ENCODE peak calls at places on chromosomes 4 and X, in ten cellular contexts. S is endothelial cell of umbilical vein; B is activated naive CD4-positive, alpha-beta T cell treated with anti-CD3 and anti-CD28 coated beads, Interleukin-2, amount 50 U/mL, for 72 hours; H is NCI-H69; C is NCI-H1092; Z is T follicular helper cell; Y is DMS153; V is activated CD4-positive, alpha-beta T cell treated with anti-CD3 and anti-CD28 coated beads, Interleukin-2, amount 10 ng/mL, durations not matched to agents 7 days and 5 days; N is foreskin fibroblast; T is fibroblast of gingiva. X is an unnamed sample.

GRCh38 chr4:7637971-7638370 is 203.2 kb upstream of the PSAPL1 start:
- DNase-seq in S (no peak), B (no peak), H (no peak), C (no peak), Z (no peak), Y (no peak), V (no peak), N (no peak), T (no peak), X (no peak)

GRCh38 chr4:76950052-76950845 is 697 bp downstream of the SEPTIN11 start:
- DNase-seq in S (peak; percentile 45), B (peak; percentile 74), H (peak; percentile 73), C (peak; percentile 39), Z (peak; percentile 12), Y (no peak), V (peak; percentile 30), N (peak; percentile 33), T (peak; percentile 53), X (peak; percentile 83)

GRCh38 chrX:24243692-24244091 is 70.2 kb downstream of the SUPT20HL2 start:
- DNase-seq in S (no peak), B (no peak), H (no peak), C (no peak), Z (no peak), Y (no peak), V (no peak), N (no peak), T (peak; percentile 80), X (peak; percentile 4)

GRCh38 chrX:122440832-122441231 is 743.2 kb upstream of the GRIA3 start:
- DNase-seq in S (no peak), B (no peak), H (no peak), C (no peak), Z (no peak), Y (no peak), V (no peak), N (no peak), T (no peak), X (no peak)

GRCh38 chr4:88202443-88202842 is 44.0 kb upstream of the ABCG2 start:
- DNase-seq in S (no peak), B (no peak), H (no peak), C (no peak), Z (no peak), Y (no peak), V (no peak), N (no peak), T (no peak), X (no peak)

GRCh38 chr4:156884183-156884582 is 87.4 kb downstream of the PDGFC start:
- DNase-seq in S (no peak), B (no peak), H (no peak), C (no peak), Z (no peak), Y (no peak), V (no peak), N (no peak), T (no peak), X (no peak)

GRCh38 chr4:122703868-122704267 is 28.6 kb upstream of the BBS12 start:
- DNase-seq in S (no peak), B (no peak), H (no peak), C (no peak), Z (no peak), Y (no peak), V (no peak), N (no peak), T (no peak), X (no peak)

GRCh38 chrX:47581731-47582647 is at the start of gene TIMP1:
- DNase-seq in S (peak; percentile 90), B (peak; percentile 87), H (peak; percentile 92), C (no peak), Z (peak; percentile 59), Y (no peak), V (peak; percentile 82), N (peak; percentile 93), T (peak; percentile 90), X (peak; percentile 95)

GRCh38 chrX:108304210-108304609 is 134.0 kb downstream of the COL4A6 start:
- DNase-seq in S (peak; percentile 30), B (no peak), H (peak; percentile 64), C (peak; percentile 32), Z (no peak), Y (no peak), V (no peak), N (no peak), T (no peak), X (peak; percentile 42)

GRCh38 chr4:148030486-148030885 is 298.6 kb downstream of the ARHGAP10 start:
- DNase-seq in S (no peak), B (no peak), H (peak; percentile 4), C (no peak), Z (no peak), Y (no peak), V (no peak), N (no peak), T (peak; percentile 68), X (no peak)

GRCh38 chr4:74005528-74005927 is 7.1 kb upstream of the CXCL5 start:
- DNase-seq in S (peak; percentile 25), B (no peak), H (no peak), C (no peak), Z (no peak), Y (no peak), V (no peak), N (no peak), T (no peak), X (no peak)

GRCh38 chr4:38667005-38667771 is 3.2 kb downstream of the KLF3 start:
- DNase-seq in S (peak; percentile 99), B (peak; percentile 67), H (peak; percentile 93), C (peak; percentile 65), Z (peak; percentile 67), Y (peak; percentile 89), V (peak; percentile 62), N (peak; percentile 96), T (peak; percentile 93), X (peak; percentile 96)

GRCh38 chr4:82044141-82044993 is 329.4 kb downstream of the HNRNPD start:
- DNase-seq in S (no peak), B (no peak), H (peak; percentile 84), C (peak; percentile 55), Z (no peak), Y (peak; percentile 55), V (no peak), N (peak; percentile 2), T (peak; percentile 36), X (peak; percentile 93)

GRCh38 chrX:2697306-2697705 is 6.2 kb downstream of the CD99 start:
- DNase-seq in S (no peak), B (no peak), H (no peak), C (no peak), Z (no peak), Y (no peak), V (no peak), N (no peak), T (no peak), X (no peak)

GRCh38 chrX:38103857-38104812 is 97.8 kb downstream of the SYTL5 start:
- DNase-seq in S (no peak), B (no peak), H (no peak), C (no peak), Z (no peak), Y (no peak), V (no peak), N (no peak), T (no peak), X (no peak)

GRCh38 chrX:99800016-99800415 is 610.1 kb downstream of the PCDH19 start:
- DNase-seq in S (no peak), B (no peak), H (no peak), C (no peak), Z (no peak), Y (no peak), V (no peak), N (no peak), T (no peak), X (no peak)

GRCh38 chr4:26334366-26334765 is 13.6 kb downstream of the RBPJ start:
- DNase-seq in S (no peak), B (no peak), H (no peak), C (no peak), Z (no peak), Y (no peak), V (no peak), N (no peak), T (no peak), X (no peak)

GRCh38 chr4:80173841-80174240 is 23.5 kb upstream of the PRDM8 start:
- DNase-seq in S (no peak), B (no peak), H (no peak), C (no peak), Z (no peak), Y (no peak), V (no peak), N (no peak), T (peak; percentile 42), X (no peak)

GRCh38 chr4:118953276-118953675 is 64.6 kb downstream of the SYNPO2 start:
- DNase-seq in S (no peak), B (no peak), H (no peak), C (no peak), Z (no peak), Y (no peak), V (no peak), N (peak; percentile 50), T (no peak), X (no peak)